ENCODE peak calls at places on chromosomes 13 and 19, in five cellular contexts. K, O, M, N and Z are unnamed samples.

GRCh38 chr13:108437496-108437895 is 168.0 kb downstream of the TNFSF13B start:
- DNase-seq in K (peak; percentile 74), O (no peak), M (peak; percentile 14), N (no peak), Z (peak; percentile 62)

GRCh38 chr13:113860579-113861432 is 3.1 kb downstream of the GAS6 start:
- DNase-seq in K (peak; percentile 51), O (peak; percentile 71), M (no peak), N (no peak), Z (peak; percentile 19)

GRCh38 chr13:110280231-110280813 is 26.6 kb downstream of the COL4A1 start:
- DNase-seq in K (no peak), O (no peak), M (no peak), N (no peak), Z (no peak)

GRCh38 chr19:33397536-33398360 is 24.2 kb downstream of the CEBPG start:
- DNase-seq in K (no peak), O (no peak), M (no peak), N (no peak), Z (no peak)

GRCh38 chr13:35648109-35648508 is 171.6 kb upstream of the MAB21L1 start:
- DNase-seq in K (peak; percentile 10), O (no peak), M (no peak), N (peak; percentile 42), Z (no peak)

GRCh38 chr13:97221491-97221890 is 642 bp upstream of the MBNL2 start:
- DNase-seq in K (no peak), O (no peak), M (no peak), N (no peak), Z (peak; percentile 60)

GRCh38 chr13:112657850-112658445 is 31.9 kb upstream of the ATP11A start:
- DNase-seq in K (peak; percentile 72), O (no peak), M (peak; percentile 81), N (peak; percentile 81), Z (peak; percentile 46)

GRCh38 chr19:30682576-30683536 is 310.7 kb downstream of the ZNF536 start:
- DNase-seq in K (peak; percentile 72), O (peak; percentile 23), M (peak; percentile 68), N (peak; percentile 82), Z (peak; percentile 95)

GRCh38 chr19:28012361-28012760 is 1200.6 kb downstream of the UQCRFS1 start:
- DNase-seq in K (no peak), O (no peak), M (no peak), N (no peak), Z (no peak)

GRCh38 chr19:57338798-57339378 is 12.2 kb upstream of the ZNF304 start:
- DNase-seq in K (peak; percentile 22), O (no peak), M (no peak), N (peak; percentile 66), Z (peak; percentile 20)

GRCh38 chr13:110559429-110559943 is 2.0 kb downstream of the RAB20 start:
- DNase-seq in K (no peak), O (no peak), M (peak; percentile 26), N (peak; percentile 62), Z (no peak)

GRCh38 chr19:33496496-33496895 is 25.1 kb downstream of the PEPD start:
- DNase-seq in K (no peak), O (no peak), M (no peak), N (no peak), Z (no peak)

GRCh38 chr13:59413121-59413520 is 750.6 kb downstream of the DIAPH3 start:
- DNase-seq in K (peak; percentile 30), O (no peak), M (no peak), N (no peak), Z (no peak)

GRCh38 chr19:10074153-10074552 is 12.0 kb upstream of the SHFL start:
- DNase-seq in K (no peak), O (no peak), M (peak; percentile 27), N (peak; percentile 36), Z (peak; percentile 15)

GRCh38 chr19:55133639-55134444 is 15.2 kb downstream of the TNNT1 start:
- DNase-seq in K (no peak), O (no peak), M (no peak), N (no peak), Z (no peak)

GRCh38 chr19:29526730-29527499 is 1.1 kb downstream of the VSTM2B start:
- DNase-seq in K (no peak), O (no peak), M (peak; percentile 5), N (no peak), Z (no peak)

GRCh38 chr13:99151516-99151915 is 49.1 kb upstream of the UBAC2 start:
- DNase-seq in K (peak; percentile 83), O (no peak), M (peak; percentile 92), N (peak; percentile 41), Z (peak; percentile 41)

GRCh38 chr13:100525453-100526298 is 62.9 kb downstream of the GGACT start:
- DNase-seq in K (no peak), O (no peak), M (no peak), N (no peak), Z (no peak)

GRCh38 chr19:1837625-1838105 is 10.6 kb downstream of the REXO1 start:
- DNase-seq in K (no peak), O (no peak), M (no peak), N (no peak), Z (peak; percentile 65)

GRCh38 chr13:44566601-44567000 is 9.5 kb downstream of the TSC22D1 start:
- DNase-seq in K (no peak), O (no peak), M (no peak), N (no peak), Z (no peak)
- H3K4me1 ChIP-seq in K (no peaks in the 10 kb centered on the region), O (no peaks in the 10 kb centered on the region), M (peaks cover 2% of the 10 kb centered on the region), N (peaks cover 10% of the 10 kb centered on the region), Z (peaks cover 16% of the 10 kb centered on the region)

GRCh38 chr19:48413879-48414623 is 20.6 kb downstream of the GRIN2D start:
- DNase-seq in K (peak; percentile 31), O (no peak), M (peak; percentile 38), N (peak; percentile 43), Z (no peak)
- H3K9ac ChIP-seq in K (no peak overlapping the region), O (peak overlapping the region; percentile 37), M (no peak overlapping the region), N (no peak overlapping the region), Z (no peak overlapping the region)

GRCh38 chr13:43300817-43301216 is 277.4 kb downstream of the DNAJC15 start:
- DNase-seq in K (peak; percentile 29), O (no peak), M (no peak), N (peak; percentile 27), Z (peak; percentile 82)
- H3K4me3 ChIP-seq in K (no peak overlapping the region), O (no peak overlapping the region), M (no peak overlapping the region), N (no peak overlapping the region), Z (no peak overlapping the region)

DNA sequence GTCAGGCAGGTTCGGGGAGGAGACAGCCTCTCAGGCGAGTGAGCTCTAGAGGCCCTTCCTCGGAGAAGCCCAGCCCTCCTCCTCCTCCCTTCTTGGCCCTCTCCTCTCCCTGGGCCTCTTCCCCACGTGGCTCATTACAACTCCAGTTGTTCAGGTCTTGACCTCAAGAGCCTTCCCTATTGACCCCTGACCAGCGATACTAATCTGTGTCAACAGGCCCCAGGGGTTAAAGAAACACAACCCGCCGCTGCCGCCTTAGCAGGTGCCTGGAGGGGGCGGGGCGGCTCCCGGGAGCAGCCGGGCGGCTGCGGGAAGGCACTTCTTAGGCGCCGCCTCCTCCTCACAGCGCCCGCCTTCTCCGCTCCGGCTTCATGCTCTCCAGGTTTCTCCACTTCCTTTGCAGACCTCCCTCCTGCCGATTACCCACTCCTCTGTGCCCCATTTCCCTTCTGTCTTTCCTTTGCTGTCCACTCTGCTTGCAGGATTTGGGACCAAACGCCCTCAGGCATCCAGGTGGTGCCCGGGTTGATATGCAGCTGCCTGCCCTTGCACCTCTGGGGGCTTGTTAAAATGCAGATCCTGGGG is 51.0 kb downstream of the LYL1 start:
- DNase-seq in K (peak; percentile 52), O (peak; percentile 74), M (peak; percentile 47), N (peak; percentile 24), Z (peak; percentile 34)
- H3K4me1 ChIP-seq in K (peaks cover 55% of the 10 kb centered on the region), O (peaks cover 49% of the 10 kb centered on the region), M (peaks cover 68% of the 10 kb centered on the region), N (peaks cover 56% of the 10 kb centered on the region), Z (peaks cover 67% of the 10 kb centered on the region)

GRCh38 chr19:39968789-39969188 is 2.2 kb upstream of the PSMC4 start:
- DNase-seq in K (no peak), O (no peak), M (no peak), N (no peak), Z (no peak)
- H3K9ac ChIP-seq in K (no peak overlapping the region), O (no peak overlapping the region), M (no peak overlapping the region), N (no peak overlapping the region), Z (no peak overlapping the region)

GRCh38 chr19:43820098-43820860 is 6.8 kb upstream of the ZNF283 start:
- DNase-seq in K (peak; percentile 56), O (peak; percentile 23), M (peak; percentile 57), N (peak; percentile 42), Z (peak; percentile 55)

GRCh38 chr19:43818500-43818899 is 8.6 kb upstream of the ZNF283 start:
- DNase-seq in K (no peak), O (no peak), M (no peak), N (no peak), Z (no peak)

GRCh38 chr19:43820861-43821215 is 6.3 kb upstream of the ZNF283 start:
- DNase-seq in K (no peak), O (no peak), M (no peak), N (no peak), Z (no peak)
- H3K4me3 ChIP-seq in K (peak overlapping the region; percentile 49), O (peak overlapping the region; percentile 53), M (peak overlapping the region; percentile 52), N (peak overlapping the region; percentile 49), Z (peak overlapping the region; percentile 80)